ENCODE peak calls at places on chromosomes 7 and 10, in six cellular contexts. G, Y, N, P, S and M are unnamed samples.

GRCh38 chr10:50653142-50653541 is 29.4 kb upstream of the SGMS1 start:
- DNase-seq in S (no peak), N (peak; percentile 58), Y (peak; percentile 29), G (peak; percentile 63), P (no peak), M (no peak)

GRCh38 chr7:18829518-18830252 is 287.8 kb downstream of the TWIST1 start:
- DNase-seq in P (no peak), N (peak; percentile 79), Y (no peak), G (peak; percentile 73), S (no peak), M (no peak)

GRCh38 chr10:50990568-50991495 is 83.5 kb upstream of the PRKG1 start:
- DNase-seq in P (no peak), S (peak; percentile 79), Y (peak; percentile 67), N (peak; percentile 90), G (peak; percentile 97), M (peak; percentile 73)

GRCh38 chr10:113576853-113577252 is 24.0 kb downstream of the HABP2 start:
- DNase-seq in P (no peak), S (no peak), Y (no peak), N (peak; percentile 30), G (peak; percentile 14), M (no peak)

GRCh38 chr10:43078175-43078985 is 1.5 kb downstream of the RET start:
- DNase-seq in P (no peak), Y (no peak), G (no peak), S (no peak), N (no peak), M (no peak)

GRCh38 chr7:44224216-44224950 is 23.6 kb downstream of the YKT6 start:
- DNase-seq in N (no peak), G (no peak), S (peak; percentile 60), Y (no peak), P (peak; percentile 48), M (no peak)

GRCh38 chr10:97479939-97480338 is 18.3 kb downstream of the MMS19 start:
- DNase-seq in P (no peak), G (no peak), S (no peak), N (no peak), Y (no peak), M (no peak)

GRCh38 chr7:135817576-135817975 is 69.0 kb upstream of the FAM180A start:
- DNase-seq in S (no peak), G (no peak), Y (no peak), N (no peak), P (no peak), M (no peak)

GRCh38 chr7:2411049-2411448 is 7.6 kb downstream of the CHST12 start:
- DNase-seq in Y (no peak), N (no peak), S (no peak), P (no peak), G (no peak), M (no peak)

GRCh38 chr10:7818295-7819125 is at the start of gene TAF3:
- DNase-seq in Y (peak; percentile 95), P (peak; percentile 99), N (peak; percentile 89), G (peak; percentile 79), S (peak; percentile 97), M (peak; percentile 94)

GRCh38 chr7:94355389-94355788 is 39.3 kb upstream of the COL1A2 start:
- DNase-seq in N (peak; percentile 22), P (no peak), S (no peak), G (peak; percentile 49), Y (no peak), M (no peak)

GRCh38 chr10:25294032-25294926 is 119.5 kb downstream of the GPR158 start:
- DNase-seq in N (peak; percentile 57), G (no peak), Y (no peak), S (no peak), P (no peak), M (no peak)

GRCh38 chr10:32332299-32332750 is 14.6 kb downstream of the EPC1 start:
- DNase-seq in P (no peak), G (peak; percentile 13), N (no peak), Y (peak; percentile 47), S (no peak), M (no peak)

GRCh38 chr7:668139-668871 is 58.2 kb upstream of the DNAAF5 start:
- DNase-seq in G (peak; percentile 80), N (peak; percentile 87), P (peak; percentile 79), S (peak; percentile 63), Y (peak; percentile 83), M (peak; percentile 49)

GRCh38 chr7:99790407-99790806 is 6.4 kb upstream of the CYP3A4 start:
- DNase-seq in G (no peak), S (no peak), P (no peak), Y (no peak), N (no peak), M (no peak)

GRCh38 chr7:34128762-34129161 is 223.4 kb downstream of the BMPER start:
- DNase-seq in Y (no peak), S (no peak), N (peak; percentile 78), P (no peak), G (no peak), M (no peak)

GRCh38 chr7:88276605-88277153 is 30.0 kb downstream of the STEAP4 start:
- DNase-seq in G (no peak), P (no peak), Y (no peak), N (no peak), S (no peak), M (no peak)

GRCh38 chr7:131328387-131329175 is 905 bp downstream of the MKLN1 start:
- DNase-seq in G (peak; percentile 38), Y (no peak), S (no peak), P (no peak), N (peak; percentile 55), M (no peak)

GRCh38 chr10:17850526-17850925 is 41.4 kb downstream of the MRC1 start:
- DNase-seq in N (no peak), P (no peak), S (no peak), G (no peak), Y (no peak), M (no peak)

GRCh38 chr10:32179836-32180235 is 123.6 kb upstream of the KIF5B start:
- DNase-seq in S (no peak), P (no peak), Y (no peak), G (no peak), N (no peak), M (no peak)

GRCh38 chr7:149104214-149104613 is 13.7 kb upstream of the ZNF786 start:
- DNase-seq in P (no peak), Y (no peak), N (no peak), G (no peak), S (no peak), M (no peak)

GRCh38 chr10:78980354-78980753 is 88.4 kb upstream of the ZMIZ1 start:
- DNase-seq in N (peak; percentile 47), S (no peak), Y (no peak), G (no peak), P (no peak), M (no peak)

DNA sequence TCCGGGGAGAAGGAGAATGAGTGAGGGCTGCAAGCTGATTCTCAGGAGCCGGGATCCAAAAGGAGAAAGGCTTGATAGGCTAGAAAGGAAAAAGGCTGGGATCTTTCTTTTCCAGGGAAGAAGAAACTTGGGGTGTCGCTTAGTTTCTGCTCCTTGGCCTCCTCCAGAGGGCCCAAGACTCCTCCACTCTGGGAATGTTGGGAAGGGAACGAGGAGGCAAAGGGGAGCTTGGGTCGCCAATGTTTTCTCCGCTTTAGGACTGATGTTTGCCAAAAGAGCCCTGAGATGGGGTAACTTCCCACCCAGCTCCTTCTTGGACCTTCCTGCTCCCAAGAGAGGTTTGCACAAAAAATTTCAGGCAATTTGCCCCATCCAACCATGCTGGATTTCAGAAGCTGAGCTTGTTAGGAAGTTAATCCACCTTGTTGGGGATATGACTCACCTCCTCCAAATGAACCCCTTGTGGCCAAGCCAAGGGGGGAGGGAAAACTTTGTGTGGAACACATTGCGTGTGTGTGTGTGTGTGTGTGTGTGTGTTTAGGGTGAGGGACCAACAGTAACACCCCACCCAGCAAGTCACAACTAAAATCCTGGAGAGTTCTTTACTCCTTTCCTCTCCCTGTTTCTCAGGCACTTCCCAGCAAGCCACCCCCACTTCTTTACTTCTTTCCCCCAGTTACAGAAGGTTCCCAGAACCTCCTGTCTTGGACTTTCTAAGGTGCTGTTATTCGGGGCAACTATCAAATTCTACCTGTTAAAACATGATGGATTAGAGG is 8.7 kb upstream of the HOXA2 start:
- DNase-seq in S (peak; percentile 53), N (no peak), Y (no peak), G (peak; percentile 88), P (no peak), M (no peak)
- TF ChIP-seq CTCF in S (no peak), N (no peak), Y (no peak), G (no peak), P (no peak), M (no peak)

GRCh38 chr10:21927601-21928000 is 75.9 kb downstream of the DNAJC1 start:
- DNase-seq in G (peak; percentile 66), P (no peak), S (no peak), Y (no peak), N (peak; percentile 85), M (no peak)
- H3K27ac ChIP-seq in G (no peak overlapping the region), P (no peak overlapping the region), S (no peak overlapping the region), Y (no peak overlapping the region), N (peak overlapping the region; percentile 83), M (no peak overlapping the region)

GRCh38 chr7:16420649-16421332 is 547 bp downstream of the CRPPA start:
- DNase-seq in N (peak; percentile 94), S (peak; percentile 95), P (peak; percentile 93), Y (peak; percentile 93), G (peak; percentile 91), M (peak; percentile 92)
- TF ChIP-seq CTCF in N (no peak), S (peak; percentile 16), P (peak; percentile 41), Y (no peak), G (peak; percentile 28), M (peak; percentile 39)

GRCh38 chr10:121578965-121579364 is 19.3 kb downstream of the FGFR2 start:
- DNase-seq in N (no peak), P (no peak), G (no peak), Y (no peak), S (no peak), M (no peak)
- H3K27ac ChIP-seq in N (peak overlapping the region; percentile 83), P (no peak overlapping the region), G (no peak overlapping the region), Y (no peak overlapping the region), S (peak overlapping the region; percentile 69), M (no peak overlapping the region)

DNA sequence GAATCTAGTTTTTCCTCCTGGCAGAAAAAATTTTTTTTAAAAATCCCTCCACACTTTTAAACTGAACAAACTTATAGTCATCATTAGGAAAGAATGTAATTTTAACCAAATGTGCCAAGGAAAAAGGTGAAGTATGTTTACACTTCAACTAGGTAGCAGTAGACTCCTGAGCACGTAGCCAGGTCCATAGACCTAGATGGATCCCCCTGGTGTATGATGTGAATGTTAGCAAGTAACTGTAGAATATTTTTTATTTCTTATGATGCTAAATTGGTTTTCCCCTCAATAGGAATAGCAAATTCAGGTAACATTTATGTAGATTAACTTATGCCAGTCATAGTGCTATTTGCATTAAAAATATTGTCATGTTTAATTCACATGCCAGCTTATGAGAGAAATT is 19.6 kb downstream of the CABCOCO1 start:
- DNase-seq in S (no peak), P (no peak), N (no peak), G (no peak), Y (no peak), M (no peak)
- TF ChIP-seq CTCF in S (no peak), P (no peak), N (no peak), G (no peak), Y (no peak), M (no peak)

GRCh38 chr7:71457881-71458590 is 326.1 kb downstream of the GALNT17 start:
- DNase-seq in Y (no peak), N (no peak), S (no peak), G (no peak), P (no peak), M (no peak)
- H3K27ac ChIP-seq in Y (no peak overlapping the region), N (no peak overlapping the region), S (no peak overlapping the region), G (no peak overlapping the region), P (no peak overlapping the region), M (no peak overlapping the region)